ENCODE peak calls at places on chromosomes 7 and 10, in seven cellular contexts. L, B, R, I, S, N and E are unnamed samples. For H3K4me1, the result is how much of the 10 kb centered on the place peaks cover.

GRCh38 chr7:96701258-96701657 is 8.4 kb downstream of the SEM1 start:
- DNase-seq in L (no peak), B (no peak), R (no peak), I (no peak), S (no peak), N (no peak), E (peak)

GRCh38 chr10:46218921-46219320 is 67.9 kb upstream of the ANTXRL start:
- DNase-seq in L (no peak), B (no peak), R (peak), I (no peak), S (no peak), N (no peak), E (no peak)

GRCh38 chr10:77625379-77625778 is 12.2 kb downstream of the KCNMA1 start:
- DNase-seq in L (no peak), B (no peak), R (no peak), I (no peak), S (no peak), N (no peak), E (no peak)

GRCh38 chr7:92100523-92100922 is 33.8 kb downstream of the CYP51A1 start:
- DNase-seq in L (no peak), B (peak), R (no peak), I (no peak), S (no peak), N (no peak), E (no peak)

GRCh38 chr7:83347836-83348482 is 185.3 kb upstream of the PCLO start:
- DNase-seq in L (no peak), B (peak), R (no peak), I (no peak), S (no peak), N (no peak), E (no peak)

GRCh38 chr7:158318511-158318913 is 269.1 kb downstream of the PTPRN2 start:
- DNase-seq in L (no peak), B (no peak), R (no peak), I (no peak), S (no peak), N (no peak), E (no peak)

GRCh38 chr7:111756687-111757178 is 194.4 kb upstream of the IMMP2L start:
- DNase-seq in L (peak), B (peak), R (peak), I (no peak), S (peak), N (no peak), E (peak)

GRCh38 chr10:11882646-11883375 is 59.7 kb downstream of the PROSER2 start:
- DNase-seq in L (no peak), B (no peak), R (no peak), I (no peak), S (no peak), N (no peak), E (no peak)

GRCh38 chr7:20785211-20786048 is 1.3 kb downstream of the SP8 start:
- DNase-seq in L (no peak), B (peak), R (no peak), I (peak), S (no peak), N (no peak), E (no peak)

GRCh38 chr10:47167591-47167990 is 132.4 kb upstream of the GDF10 start:
- DNase-seq in L (no peak), B (no peak), R (no peak), I (no peak), S (no peak), N (no peak), E (no peak)

GRCh38 chr7:80905334-80905733 is 13.5 kb downstream of the SEMA3C start:
- DNase-seq in L (no peak), B (no peak), R (no peak), I (no peak), S (no peak), N (no peak), E (no peak)

GRCh38 chr10:67772894-67773511 is 65.0 kb downstream of the DNAJC12 start:
- DNase-seq in L (no peak), B (no peak), R (no peak), I (no peak), S (no peak), N (no peak), E (no peak)

GRCh38 chr7:91850455-91850854 is 30.0 kb downstream of the MTERF1 start:
- DNase-seq in L (no peak), B (no peak), R (no peak), I (no peak), S (no peak), N (no peak), E (no peak)

GRCh38 chr10:69075431-69075830 is 12.5 kb upstream of the SRGN start:
- DNase-seq in L (no peak), B (no peak), R (no peak), I (no peak), S (no peak), N (no peak), E (no peak)

GRCh38 chr10:94042001-94042813 is 48.5 kb downstream of the PLCE1 start:
- DNase-seq in L (no peak), B (peak), R (peak), I (no peak), S (no peak), N (no peak), E (no peak)

GRCh38 chr7:139687980-139688632 is 89.7 kb downstream of the HIPK2 start:
- DNase-seq in L (no peak), B (no peak), R (no peak), I (no peak), S (no peak), N (no peak), E (no peak)

GRCh38 chr7:40923631-40924030 is 779.3 kb downstream of the INHBA start:
- DNase-seq in L (no peak), B (no peak), R (no peak), I (no peak), S (no peak), N (no peak), E (no peak)

GRCh38 chr7:28571405-28571804 is 159.1 kb downstream of the CREB5 start:
- DNase-seq in L (no peak), B (no peak), R (no peak), I (no peak), S (no peak), N (no peak), E (no peak)

GRCh38 chr7:34672430-34672829 is 14.4 kb downstream of the NPSR1 start:
- DNase-seq in L (no peak), B (no peak), R (no peak), I (no peak), S (no peak), N (no peak), E (no peak)

GRCh38 chr7:150388709-150389531 is 9.8 kb downstream of the ZNF775 start:
- DNase-seq in L (peak), B (peak), R (peak), I (peak), S (peak), N (no peak), E (peak)

GRCh38 chr10:102646610-102647432 is 2.5 kb downstream of the TRIM8 start:
- DNase-seq in L (peak), B (peak), R (peak), I (peak), S (no peak), N (no peak), E (peak)
- H3K4me1 ChIP-seq in L (under half), B (under half), R (under half), I (half or more), S (half or more), N (half or more), E (half or more)

GRCh38 chr7:151428393-151429231 is 11.3 kb downstream of the CRYGN start:
- DNase-seq in L (no peak), B (peak), R (no peak), I (no peak), S (peak), N (no peak), E (peak)
- H3K4me1 ChIP-seq in L (under half), B (under half), R (under half), I (under half), S (under half), N (half or more), E (under half)

DNA sequence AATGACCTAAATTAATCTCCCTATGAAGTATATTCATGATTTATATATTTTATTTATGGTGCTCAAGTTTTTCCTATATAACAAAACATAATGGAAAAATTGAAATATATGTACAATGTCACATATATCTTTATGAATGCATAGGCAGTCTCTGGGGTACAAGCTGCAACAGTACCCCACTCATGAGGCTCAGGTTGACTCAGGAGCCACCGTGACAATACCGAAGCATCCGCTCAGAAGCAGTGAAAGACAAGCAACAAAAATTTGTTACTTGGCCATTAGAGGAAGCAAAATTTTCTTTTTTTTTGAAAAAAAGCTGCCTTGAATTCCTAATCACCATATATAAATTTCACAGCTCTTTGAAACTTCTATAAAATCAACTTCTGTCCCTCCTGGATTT is 2.9 kb downstream of the NAMPT start:
- DNase-seq in L (no peak), B (no peak), R (no peak), I (no peak), S (no peak), N (no peak), E (no peak)
- H3K4me1 ChIP-seq in L (under half), B (under half), R (under half), I (under half), S (under half), N (under half), E (under half)

DNA sequence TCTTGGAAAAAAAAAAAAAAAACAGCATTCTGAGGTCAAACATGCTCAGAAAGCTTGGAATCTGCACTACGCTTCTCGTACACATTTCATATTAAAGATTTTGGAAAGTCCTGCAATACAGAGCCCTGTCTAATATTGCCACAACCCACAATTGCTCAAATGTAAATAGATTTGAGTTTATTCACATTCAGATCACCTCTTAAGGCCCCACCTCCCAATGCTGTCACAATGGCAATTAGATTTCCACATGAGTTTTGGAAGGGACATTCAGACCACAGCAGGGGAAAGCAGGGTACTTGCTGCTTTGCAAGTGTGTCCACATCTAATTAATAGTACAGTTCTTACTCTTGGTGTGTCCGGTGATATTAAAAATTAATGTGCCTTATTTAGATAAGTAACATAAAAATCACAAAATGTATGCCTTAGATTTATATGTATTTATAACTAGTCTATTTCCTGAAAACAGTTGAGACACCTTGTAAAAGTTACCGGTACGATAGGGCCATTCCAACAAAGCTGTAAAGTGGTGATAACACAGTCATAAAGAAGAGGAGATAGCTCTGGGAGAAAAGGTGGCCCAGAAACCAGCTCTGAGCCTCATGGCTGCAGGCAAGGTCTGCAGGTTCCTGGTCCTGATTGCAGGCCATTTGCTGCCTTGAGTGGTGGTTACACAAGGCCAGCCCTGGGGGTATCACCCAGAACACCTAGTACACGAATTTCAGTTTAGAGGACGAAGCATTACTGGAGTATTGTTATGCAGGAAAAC is 27.9 kb downstream of the EGFR start:
- DNase-seq in L (no peak), B (peak), R (peak), I (no peak), S (no peak), N (no peak), E (no peak)
- H3K4me1 ChIP-seq in L (under half), B (half or more), R (under half), I (under half), S (under half), N (under half), E (under half)

DNA sequence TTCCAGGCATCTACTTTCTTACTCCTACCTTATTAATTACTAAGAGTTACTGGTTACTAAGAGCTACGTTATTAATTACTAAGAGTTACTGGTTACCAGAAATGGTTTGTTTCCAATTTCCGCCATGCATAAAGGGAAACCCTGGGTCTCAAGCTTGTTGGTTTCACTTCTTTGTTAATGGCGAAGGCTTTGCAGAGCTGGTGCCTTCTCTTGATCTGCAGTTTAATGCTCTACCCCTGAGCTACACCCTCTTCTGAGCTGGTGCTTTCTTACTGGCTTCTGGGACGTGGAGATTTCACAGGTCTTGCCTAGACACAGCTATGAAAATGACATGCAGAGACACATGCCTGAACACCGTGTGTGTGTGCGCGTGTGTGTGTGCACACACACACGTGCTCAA is 560 bp downstream of the CPA4 start:
- DNase-seq in L (no peak), B (no peak), R (no peak), I (no peak), S (no peak), N (no peak), E (no peak)
- H3K4me1 ChIP-seq in L (under half), B (under half), R (under half), I (under half), S (under half), N (under half), E (under half)

GRCh38 chr10:22679608-22680007 is 34.8 kb downstream of the PIP4K2A start:
- DNase-seq in L (no peak), B (no peak), R (no peak), I (no peak), S (no peak), N (no peak), E (no peak)
- H3K4me1 ChIP-seq in L (under half), B (under half), R (under half), I (under half), S (under half), N (half or more), E (under half)

GRCh38 chr7:131547589-131547988 is 8.8 kb downstream of the PODXL start:
- DNase-seq in L (no peak), B (no peak), R (no peak), I (no peak), S (no peak), N (no peak), E (no peak)
- H3K4me1 ChIP-seq in L (under half), B (under half), R (under half), I (under half), S (under half), N (under half), E (under half)

DNA sequence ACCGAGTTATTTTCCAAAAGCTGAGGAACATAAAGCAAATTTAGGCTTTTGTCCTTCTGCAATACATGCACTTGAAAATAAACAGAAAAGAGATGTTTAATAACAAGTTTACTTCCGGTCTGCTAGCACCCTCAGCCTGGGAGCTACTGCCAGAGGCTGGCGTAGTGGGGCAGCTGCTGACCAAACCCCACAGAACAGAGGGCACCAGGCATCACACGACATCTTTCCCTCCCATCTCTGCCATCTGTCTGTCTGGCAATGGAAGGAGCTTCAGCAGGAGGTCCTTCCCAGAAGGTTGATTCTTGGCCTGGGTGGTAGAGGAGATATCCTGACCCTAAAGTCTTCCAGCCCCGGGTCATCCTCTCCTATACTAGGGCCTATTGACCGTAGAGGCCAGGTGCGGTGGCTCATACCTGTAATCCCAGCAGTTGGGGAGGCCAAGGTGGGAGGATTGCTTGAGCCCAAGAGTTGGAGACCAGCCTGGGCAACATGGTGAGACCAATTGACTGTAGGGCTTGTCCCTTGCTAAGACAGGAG is 47.8 kb downstream of the CHST3 start:
- DNase-seq in L (no peak), B (no peak), R (no peak), I (no peak), S (no peak), N (no peak), E (no peak)
- H3K4me1 ChIP-seq in L (under half), B (under half), R (under half), I (under half), S (under half), N (under half), E (half or more)

GRCh38 chr7:50676079-50676478 is 106.6 kb downstream of the GRB10 start:
- DNase-seq in L (no peak), B (no peak), R (no peak), I (no peak), S (no peak), N (no peak), E (no peak)

GRCh38 chr7:50677279-50677996 is 105.3 kb downstream of the GRB10 start:
- DNase-seq in L (no peak), B (no peak), R (no peak), I (no peak), S (no peak), N (no peak), E (no peak)

GRCh38 chr7:50676754-50677153 is 105.9 kb downstream of the GRB10 start:
- DNase-seq in L (no peak), B (no peak), R (no peak), I (no peak), S (no peak), N (no peak), E (no peak)

GRCh38 chr7:50679218-50680007 is 103.3 kb downstream of the GRB10 start:
- DNase-seq in L (no peak), B (peak), R (no peak), I (no peak), S (no peak), N (no peak), E (no peak)

GRCh38 chr7:50678586-50678985 is 104.1 kb downstream of the GRB10 start:
- DNase-seq in L (no peak), B (no peak), R (no peak), I (no peak), S (no peak), N (no peak), E (no peak)
- H3K4me1 ChIP-seq in L (under half), B (under half), R (under half), I (under half), S (under half), N (under half), E (under half)